ENCODE peak calls at places on chromosomes 6 and 20, in ten cellular contexts. M, J, U, A, V, E, B, W, H and G are unnamed samples.

GRCh38 chr20:57022306-57022705 is 244.1 kb downstream of the BMP7 start:
- DNase-seq in M (no peak), U (peak; percentile 59), B (peak; percentile 89), H (no peak), E (no peak), A (no peak), W (no peak), V (peak; percentile 91), J (no peak), G (peak; percentile 24)

GRCh38 chr6:142842423-142843261 is 102.3 kb downstream of the HIVEP2 start:
- DNase-seq in E (peak; percentile 73), J (peak; percentile 82), B (no peak), U (no peak), M (peak; percentile 59), A (peak; percentile 57), V (no peak), H (peak; percentile 90), W (no peak), G (no peak)

GRCh38 chr20:13778827-13779226 is 5.9 kb downstream of the ESF1 start:
- DNase-seq in U (no peak), W (no peak), E (no peak), A (no peak), V (no peak), B (no peak), M (no peak), H (no peak), J (no peak), G (no peak)

GRCh38 chr20:15708984-15709598 is 864.2 kb downstream of the KIF16B start:
- DNase-seq in W (peak; percentile 64), M (peak; percentile 52), E (no peak), A (no peak), H (peak; percentile 67), U (peak; percentile 74), J (no peak), B (peak; percentile 94), V (peak; percentile 71), G (peak; percentile 29)

GRCh38 chr20:34643919-34644318 is 33.0 kb downstream of the PIGU start:
- DNase-seq in U (no peak), J (peak; percentile 61), A (peak; percentile 91), V (no peak), W (no peak), B (peak; percentile 7), E (peak; percentile 82), H (peak; percentile 1), M (no peak), G (no peak)

GRCh38 chr6:148455225-148455624 is 112.6 kb downstream of the SASH1 start:
- DNase-seq in B (peak; percentile 23), H (no peak), U (no peak), A (peak; percentile 90), W (no peak), J (peak; percentile 83), E (no peak), V (no peak), M (no peak), G (no peak)

GRCh38 chr6:152572395-152573061 is 64.6 kb downstream of the SYNE1 start:
- DNase-seq in B (no peak), V (peak; percentile 85), W (no peak), U (no peak), M (no peak), J (peak; percentile 33), A (peak; percentile 5), H (peak; percentile 4), E (no peak), G (no peak)

GRCh38 chr6:144895890-144896289 is 610.8 kb downstream of the UTRN start:
- DNase-seq in H (no peak), V (no peak), A (no peak), E (no peak), J (no peak), B (peak; percentile 54), U (no peak), W (no peak), M (no peak), G (no peak)

GRCh38 chr6:53974941-53975340 is 136.3 kb upstream of the MLIP start:
- DNase-seq in W (no peak), J (no peak), B (no peak), U (no peak), V (no peak), E (no peak), A (no peak), H (no peak), M (no peak), G (no peak)

GRCh38 chr6:157333537-157333936 is 10.2 kb upstream of the TMEM242 start:
- DNase-seq in M (no peak), A (no peak), U (no peak), E (no peak), J (no peak), H (no peak), V (no peak), W (no peak), B (no peak), G (no peak)

GRCh38 chr20:59153832-59154231 is 9.8 kb upstream of the ZNF831 start:
- DNase-seq in W (no peak), E (no peak), M (no peak), J (no peak), B (peak; percentile 24), H (no peak), V (no peak), A (no peak), U (no peak), G (no peak)

GRCh38 chr20:46400253-46400652 is 6.2 kb downstream of the ELMO2 start:
- DNase-seq in U (no peak), W (no peak), H (no peak), M (no peak), E (no peak), B (peak; percentile 5), A (peak; percentile 80), V (peak; percentile 38), J (peak; percentile 69), G (no peak)

GRCh38 chr6:84177253-84177652 is 50.2 kb downstream of the CEP162 start:
- DNase-seq in M (no peak), E (no peak), J (no peak), V (no peak), W (no peak), B (no peak), H (no peak), A (no peak), U (peak; percentile 10), G (no peak)

GRCh38 chr6:112357801-112358200 is 10.7 kb downstream of the RFPL4B start:
- DNase-seq in E (peak; percentile 26), W (no peak), V (no peak), J (peak; percentile 61), H (peak; percentile 46), A (peak; percentile 73), B (no peak), M (no peak), U (no peak), G (no peak)

GRCh38 chr6:37628611-37629320 is 68.9 kb downstream of the MDGA1 start:
- DNase-seq in H (peak; percentile 15), B (no peak), J (peak; percentile 54), M (no peak), W (no peak), E (no peak), U (no peak), A (peak; percentile 80), V (no peak), G (no peak)

GRCh38 chr20:48724891-48725588 is 102.8 kb downstream of the PREX1 start:
- DNase-seq in J (no peak), H (no peak), M (no peak), U (peak; percentile 19), V (no peak), W (peak; percentile 24), E (no peak), B (no peak), A (no peak), G (no peak)
- H3K9ac ChIP-seq in J (no peak overlapping the region), H (no peak overlapping the region), M (no peak overlapping the region), U (no peak overlapping the region), V (no peak overlapping the region), W (no peak overlapping the region), E (no peak overlapping the region), B (no peak overlapping the region), A (no peak overlapping the region), G (no peak overlapping the region)

GRCh38 chr6:87698618-87699017 is 3.4 kb downstream of the AKIRIN2 start:
- DNase-seq in V (no peak), M (no peak), A (peak; percentile 40), U (peak; percentile 42), B (no peak), H (peak; percentile 42), W (no peak), J (no peak), E (no peak), G (no peak)
- H3K9ac ChIP-seq in V (peak overlapping the region; percentile 45), M (peak overlapping the region; percentile 98), A (peak overlapping the region; percentile 55), U (peak overlapping the region; percentile 17), B (peak overlapping the region; percentile 95), H (peak overlapping the region; percentile 92), W (no peak overlapping the region), J (peak overlapping the region; percentile 96), E (peak overlapping the region; percentile 98), G (peak overlapping the region; percentile 90)

GRCh38 chr6:42984001-42984923 is at the start of gene PPP2R5D:
- DNase-seq in W (peak; percentile 98), B (peak; percentile 99), E (peak; percentile 99), U (peak; percentile 99), M (peak; percentile 100), V (peak; percentile 100), H (peak; percentile 99), J (peak; percentile 97), A (peak; percentile 99), G (peak; percentile 100)
- H3K9ac ChIP-seq in W (peak within 1 kb of the TSS; percentile 69), B (peak within 1 kb of the TSS; percentile 66), E (peak within 1 kb of the TSS; percentile 46), U (peak within 1 kb of the TSS; percentile 81), M (peak within 1 kb of the TSS; percentile 85), V (peak within 1 kb of the TSS; percentile 90), H (peak within 1 kb of the TSS; percentile 82), J (peak within 1 kb of the TSS; percentile 86), A (peak within 1 kb of the TSS; percentile 83), G (peak within 1 kb of the TSS; percentile 72)

GRCh38 chr6:32240686-32241085 is 16.8 kb upstream of the NOTCH4 start:
- DNase-seq in E (no peak), M (no peak), B (no peak), U (no peak), H (peak; percentile 30), V (no peak), W (no peak), A (no peak), J (no peak), G (no peak)

GRCh38 chr6:32239462-32239861 is 15.6 kb upstream of the NOTCH4 start:
- DNase-seq in M (no peak), B (no peak), E (no peak), W (no peak), H (no peak), U (no peak), J (no peak), A (no peak), V (no peak), G (no peak)

GRCh38 chr6:32249262-32249661 is 25.4 kb upstream of the NOTCH4 start:
- DNase-seq in B (no peak), J (no peak), A (no peak), V (no peak), H (no peak), E (no peak), W (no peak), U (no peak), M (no peak), G (no peak)

GRCh38 chr6:32244946-32245398 is 21.1 kb upstream of the NOTCH4 start:
- DNase-seq in V (peak; percentile 76), M (peak; percentile 43), J (peak; percentile 40), E (peak; percentile 33), W (peak; percentile 90), B (peak; percentile 91), A (peak; percentile 63), U (peak; percentile 82), H (peak; percentile 83), G (peak; percentile 95)

DNA sequence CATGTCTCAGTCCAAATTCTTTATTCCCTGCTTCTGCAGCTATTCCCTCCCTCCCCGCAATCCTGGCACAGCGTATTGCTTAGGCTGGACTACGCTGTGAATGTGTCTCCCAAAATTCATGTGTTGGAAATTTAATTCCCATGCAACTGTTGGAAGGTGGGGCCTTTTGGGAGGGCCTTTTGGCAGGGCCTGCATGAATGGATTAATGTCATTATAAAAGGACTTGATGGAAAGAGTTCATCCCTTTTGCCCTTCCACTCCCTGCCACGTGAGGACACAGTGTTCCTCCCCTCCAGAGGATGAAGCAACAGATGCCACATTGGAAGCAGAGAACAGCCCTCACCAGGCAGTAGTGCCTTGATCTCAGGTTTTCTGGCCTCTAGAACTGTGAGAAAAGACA is 20.4 kb upstream of the NOTCH4 start:
- DNase-seq in J (no peak), U (no peak), A (no peak), E (no peak), W (no peak), H (no peak), M (no peak), V (no peak), B (no peak), G (no peak)
- H3K9ac ChIP-seq in J (no peak overlapping the region), U (no peak overlapping the region), A (no peak overlapping the region), E (no peak overlapping the region), W (no peak overlapping the region), H (no peak overlapping the region), M (no peak overlapping the region), V (no peak overlapping the region), B (no peak overlapping the region), G (no peak overlapping the region)